ENCODE peak calls at places on chromosome 2, in four cellular contexts. A is body of pancreas; O is CD8-positive, alpha-beta memory T cell; D is right lobe of liver. X is an unnamed sample.

GRCh38 chr2:8534729-8535397 is 147.0 kb upstream of the ID2 start:
- DNase-seq in A (peak; percentile 39), O (no peak), D (peak; percentile 84), X (no peak)

GRCh38 chr2:234669001-234669400 is 172.1 kb upstream of the ARL4C start:
- DNase-seq in O (no peak), D (no peak), A (no peak), X (no peak)

GRCh38 chr2:36399050-36399449 is 43.5 kb downstream of the CRIM1 start:
- DNase-seq in D (no peak), O (no peak), A (no peak), X (no peak)

GRCh38 chr2:176647325-176648155 is 378.3 kb downstream of the MTX2 start:
- DNase-seq in D (no peak), O (no peak), A (no peak), X (no peak)

GRCh38 chr2:227164745-227165350 is 424 bp downstream of the COL4A3 start:
- DNase-seq in O (no peak), D (peak; percentile 72), A (peak; percentile 62), X (no peak)

GRCh38 chr2:225526731-225527427 is 127.4 kb downstream of the NYAP2 start:
- DNase-seq in O (no peak), A (no peak), D (no peak), X (no peak)

GRCh38 chr2:64295326-64296149 is 151.3 kb upstream of the PELI1 start:
- DNase-seq in A (no peak), D (no peak), O (no peak), X (no peak)

GRCh38 chr2:42881732-42882131 is 89.3 kb upstream of the HAAO start:
- DNase-seq in D (no peak), O (no peak), A (no peak), X (no peak)

GRCh38 chr2:99101697-99102096 is 39.8 kb upstream of the C2orf15 start:
- DNase-seq in A (no peak), D (no peak), O (no peak), X (no peak)

GRCh38 chr2:46239847-46240181 is 57.4 kb upstream of the EPAS1 start:
- DNase-seq in O (peak; percentile 44), A (no peak), D (no peak), X (peak; percentile 38)

GRCh38 chr2:19478441-19478840 is 120.0 kb upstream of the OSR1 start:
- DNase-seq in D (no peak), O (no peak), A (no peak), X (no peak)

GRCh38 chr2:43086451-43087221 is 139.8 kb downstream of the ZFP36L2 start:
- DNase-seq in A (no peak), O (no peak), D (no peak), X (no peak)

GRCh38 chr2:236608710-236609109 is 39.1 kb downstream of the ACKR3 start:
- DNase-seq in D (no peak), O (no peak), A (no peak), X (no peak)

GRCh38 chr2:26941486-26941885 is 29.0 kb upstream of the MAPRE3 start:
- DNase-seq in O (no peak), D (no peak), A (no peak), X (no peak)

GRCh38 chr2:86052676-86053075 is 53.0 kb downstream of the POLR1A start:
- DNase-seq in O (no peak), A (peak; percentile 60), D (no peak), X (no peak)

GRCh38 chr2:239475161-239476028 is 74.6 kb upstream of the HDAC4 start:
- DNase-seq in O (no peak), A (no peak), D (no peak), X (no peak)

GRCh38 chr2:95030496-95030895 is 5.0 kb downstream of the MAL start:
- DNase-seq in D (peak; percentile 2), A (no peak), O (no peak), X (no peak)

GRCh38 chr2:239862613-239863012 is 162.5 kb downstream of the NDUFA10 start:
- DNase-seq in D (no peak), O (no peak), A (no peak), X (no peak)

GRCh38 chr2:26721267-26722032 is 28.9 kb downstream of the KCNK3 start:
- DNase-seq in D (peak; percentile 81), O (no peak), A (peak; percentile 90), X (no peak)

GRCh38 chr2:172817411-172817810 is 81.8 kb downstream of the RAPGEF4 start:
- DNase-seq in D (no peak), O (no peak), A (no peak), X (no peak)

GRCh38 chr2:8644605-8645175 is 37.2 kb upstream of the ID2 start:
- DNase-seq in A (peak; percentile 53), D (no peak), O (no peak), X (no peak)

GRCh38 chr2:72887032-72887835 is at the start of gene SPR:
- DNase-seq in A (peak; percentile 91), O (peak; percentile 19), D (peak; percentile 91), X (peak; percentile 31)

GRCh38 chr2:234348081-234348480 is 148.8 kb downstream of the ARL4C start:
- DNase-seq in A (no peak), D (no peak), O (no peak), X (no peak)

GRCh38 chr2:237449193-237449797 is 35.3 kb upstream of the COL6A3 start:
- DNase-seq in D (no peak), A (no peak), O (no peak), X (no peak)

GRCh38 chr2:96763511-96764252 is 3.0 kb downstream of the CNNM4 start:
- DNase-seq in A (peak; percentile 51), O (no peak), D (no peak), X (no peak)

GRCh38 chr2:186737737-186738508 is 44.1 kb downstream of the FAM171B start:
- DNase-seq in D (no peak), A (no peak), O (no peak), X (no peak)

GRCh38 chr2:204453730-204454167 is 91.5 kb upstream of the PARD3B start:
- DNase-seq in D (no peak), A (peak; percentile 56), O (no peak), X (no peak)

GRCh38 chr2:234335676-234336228 is 161.1 kb downstream of the ARL4C start:
- DNase-seq in D (peak; percentile 64), A (peak; percentile 52), O (peak; percentile 26), X (peak; percentile 70)

GRCh38 chr2:47531378-47532042 is 128.6 kb downstream of the MSH2 start:
- DNase-seq in O (no peak), D (no peak), A (no peak), X (no peak)

GRCh38 chr2:47536696-47537095 is 133.7 kb downstream of the MSH2 start:
- DNase-seq in D (no peak), A (no peak), O (no peak), X (no peak)

GRCh38 chr2:47535991-47536390 is 133.0 kb downstream of the MSH2 start:
- DNase-seq in D (no peak), A (no peak), O (no peak), X (no peak)

GRCh38 chr2:47535073-47535472 is 132.1 kb downstream of the MSH2 start:
- DNase-seq in D (no peak), A (no peak), O (no peak), X (no peak)

DNA sequence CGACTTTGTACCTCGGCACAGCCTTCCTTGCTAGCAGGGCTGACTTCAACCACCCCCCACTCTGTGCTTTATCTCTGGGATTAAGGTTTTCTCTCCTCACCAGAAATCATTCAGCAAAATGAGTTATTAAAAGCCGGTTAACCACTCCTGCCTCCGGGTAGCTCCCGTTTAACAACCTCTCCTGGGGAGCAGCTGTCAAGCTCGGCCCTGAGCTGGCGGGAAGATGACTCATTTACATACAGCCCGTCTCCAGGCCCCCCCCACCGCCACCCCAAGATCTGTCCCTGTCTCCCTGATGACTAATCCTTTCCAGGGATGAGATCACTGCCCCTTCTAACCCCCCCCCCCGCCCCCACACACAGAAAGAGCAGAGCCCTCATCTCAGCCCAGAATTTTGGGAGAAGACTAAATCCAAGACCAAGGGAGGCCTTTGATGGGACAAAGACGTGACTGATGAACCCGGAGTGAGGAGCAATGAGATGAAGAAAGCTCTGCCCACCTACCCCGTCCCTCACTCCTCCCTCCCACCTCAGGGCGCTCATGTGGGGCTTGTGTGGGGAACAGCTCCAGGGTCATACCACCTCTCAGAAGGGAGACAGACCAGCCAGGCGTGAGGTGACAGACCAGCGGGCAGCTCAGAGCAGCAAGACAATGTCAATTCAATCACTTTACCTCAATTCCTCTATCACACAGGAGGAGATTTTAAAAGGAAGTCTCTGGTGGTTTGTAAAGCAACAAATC is 131.4 kb downstream of the MSH2 start:
- DNase-seq in O (no peak), D (no peak), A (peak; percentile 13), X (no peak)
- H3K4me3 ChIP-seq in O (no peak overlapping the region), D (no peak overlapping the region), A (no peak overlapping the region), X (no peak overlapping the region)

GRCh38 chr2:134406716-134407115 is 152.8 kb downstream of the MGAT5 start:
- DNase-seq in A (no peak), O (no peak), D (no peak), X (no peak)

GRCh38 chr2:134405641-134406081 is 151.8 kb downstream of the MGAT5 start:
- DNase-seq in D (no peak), O (no peak), A (no peak), X (no peak)

GRCh38 chr2:134408386-134408785 is 154.5 kb downstream of the MGAT5 start:
- DNase-seq in O (no peak), D (no peak), A (no peak), X (no peak)

GRCh38 chr2:134407154-134407890 is 153.4 kb downstream of the MGAT5 start:
- DNase-seq in O (no peak), D (no peak), A (no peak), X (no peak)

GRCh38 chr2:134406311-134406710 is 152.4 kb downstream of the MGAT5 start:
- DNase-seq in O (no peak), A (peak; percentile 9), D (no peak), X (no peak)
- H3K4me1 ChIP-seq in O (peaks cover 17% of the 10 kb centered on the region), A (peaks cover 24% of the 10 kb centered on the region), D (no peaks in the 10 kb centered on the region), X (peaks cover 17% of the 10 kb centered on the region)

GRCh38 chr2:218021536-218022071 is 18.8 kb upstream of the TNS1 start:
- DNase-seq in O (no peak), D (no peak), A (no peak), X (no peak)
- H3K4me3 ChIP-seq in O (no peak overlapping the region), D (no peak overlapping the region), A (no peak overlapping the region), X (no peak overlapping the region)

DNA sequence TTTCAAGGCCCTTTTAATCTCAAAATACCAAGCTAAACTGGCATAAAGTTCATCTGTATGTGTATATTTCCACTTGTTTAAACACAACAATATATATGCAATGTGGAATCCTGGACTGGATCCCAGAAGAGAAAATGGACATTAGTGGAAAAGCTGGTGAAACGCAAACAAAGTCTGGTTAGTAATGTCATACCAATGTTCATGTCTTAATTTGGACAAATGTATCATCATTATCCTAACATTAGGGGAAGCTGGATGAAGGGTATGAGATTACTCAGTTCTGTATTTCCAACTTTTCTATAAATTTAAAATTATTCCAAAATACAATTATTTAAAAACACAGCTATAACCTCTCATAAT is 3.8 kb downstream of the SP3 start:
- DNase-seq in O (no peak), A (no peak), D (no peak), X (no peak)
- H3K4me1 ChIP-seq in O (peaks cover 65% of the 10 kb centered on the region), A (peaks cover 59% of the 10 kb centered on the region), D (peaks cover 3% of the 10 kb centered on the region), X (peaks cover 46% of the 10 kb centered on the region)

GRCh38 chr2:200860092-200860795 is 4.2 kb downstream of the CLK1 start:
- DNase-seq in A (peak; percentile 40), D (no peak), O (peak; percentile 24), X (no peak)
- H3K4me3 ChIP-seq in A (no peak overlapping the region), D (peak overlapping the region; percentile 79), O (peak overlapping the region; percentile 40), X (peak overlapping the region; percentile 8)

DNA sequence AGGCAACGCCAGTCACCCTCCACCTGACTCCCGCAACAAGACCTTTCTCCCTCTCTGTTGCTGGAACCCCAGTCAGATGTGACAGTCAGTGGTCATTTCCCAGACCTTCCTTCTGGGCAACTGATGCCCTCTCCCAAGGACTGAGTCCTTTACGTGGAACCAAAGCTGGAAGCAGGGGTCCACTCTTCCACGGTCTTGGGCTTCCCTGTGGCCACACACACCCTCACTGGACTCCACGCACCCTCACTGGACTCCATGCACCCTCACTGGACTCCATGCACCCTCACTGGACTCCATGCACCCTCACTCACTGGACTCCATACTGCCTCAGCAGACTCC is 7.1 kb downstream of the PTMA start:
- DNase-seq in O (no peak), A (no peak), D (no peak), X (no peak)
- H3K4me1 ChIP-seq in O (peaks cover 39% of the 10 kb centered on the region), A (peaks cover 36% of the 10 kb centered on the region), D (no peaks in the 10 kb centered on the region), X (peaks cover 28% of the 10 kb centered on the region)